ENCODE peak calls at places on chromosomes 16 and 17, in seven cellular contexts. Z, O, W, P, X, R and D are unnamed samples.

GRCh38 chr17:1420163-1420562 is 20.1 kb upstream of the YWHAE start:
- DNase-seq in R (no peak), W (no peak), Z (no peak), X (no peak), O (no peak), P (no peak), D (no peak)

GRCh38 chr17:27559996-27560481 is 70.9 kb upstream of the LGALS9 start:
- DNase-seq in O (peak; percentile 25), R (peak; percentile 56), X (no peak), W (no peak), P (no peak), Z (no peak), D (peak; percentile 17)

GRCh38 chr17:81404557-81405165 is 9.4 kb downstream of the BAHCC1 start:
- DNase-seq in P (peak; percentile 62), R (no peak), X (no peak), Z (no peak), O (peak; percentile 65), W (no peak), D (peak; percentile 62)

GRCh38 chr16:79862601-79863000 is 262.1 kb upstream of the MAF start:
- DNase-seq in W (no peak), R (no peak), X (no peak), Z (no peak), P (no peak), O (no peak), D (no peak)

GRCh38 chr16:15721018-15721417 is 71.0 kb downstream of the NDE1 start:
- DNase-seq in O (no peak), P (no peak), Z (no peak), R (no peak), X (no peak), W (no peak), D (no peak)

GRCh38 chr16:67967956-67968439 is 439 bp downstream of the SLC12A4 start:
- DNase-seq in O (no peak), R (no peak), P (no peak), Z (peak; percentile 7), W (peak; percentile 24), X (peak; percentile 25), D (no peak)

GRCh38 chr16:46688101-46688656 is 799 bp downstream of the VPS35 start:
- DNase-seq in W (no peak), R (peak; percentile 44), Z (no peak), P (no peak), X (no peak), O (peak; percentile 47), D (no peak)

GRCh38 chr17:80678621-80679020 is 134.0 kb downstream of the RPTOR start:
- DNase-seq in R (no peak), P (no peak), Z (no peak), W (no peak), O (peak; percentile 27), X (no peak), D (no peak)

GRCh38 chr17:78383725-78384471 is 5.4 kb downstream of the PGS1 start:
- DNase-seq in Z (no peak), X (peak; percentile 25), W (peak; percentile 39), R (peak; percentile 94), P (no peak), O (no peak), D (no peak)